ENCODE peak calls at places on chromosomes 16 and 17, in six cellular contexts. A is naive thymus-derived CD4-positive, alpha-beta T cell; Q is EL; G is activated CD4-positive, alpha-beta T cell treated with anti-CD3 and anti-CD28 coated beads, Interleukin-2, amount 50 U/mL, for 48 hours; R is CD4-positive, alpha-beta memory T cell; T is astrocyte of the cerebellum. P is an unnamed sample.

GRCh38 chr16:53053967-53054669 is 673 bp upstream of the CHD9 start:
- DNase-seq in Q (no peak), T (no peak), A (no peak), G (no peak), R (no peak), P (no peak)

GRCh38 chr17:17051791-17052461 is 9.7 kb downstream of the MPRIP start:
- DNase-seq in R (no peak), A (no peak), Q (peak; percentile 64), T (no peak), G (no peak), P (no peak)

GRCh38 chr16:52572656-52573055 is 25.7 kb upstream of the TOX3 start:
- DNase-seq in Q (no peak), A (no peak), R (no peak), G (no peak), T (no peak), P (no peak)

GRCh38 chr16:59210955-59211541 is 476.9 kb upstream of the GOT2 start:
- DNase-seq in R (no peak), T (peak; percentile 94), Q (peak; percentile 94), G (no peak), A (no peak), P (no peak)

GRCh38 chr17:81200201-81200600 is 22.6 kb downstream of the CEP131 start:
- DNase-seq in T (no peak), A (no peak), Q (no peak), R (no peak), G (no peak), P (no peak)

GRCh38 chr16:86567701-86568571 is 1.3 kb downstream of the FOXC2 start:
- DNase-seq in G (no peak), A (no peak), T (no peak), Q (peak; percentile 59), R (no peak), P (no peak)

GRCh38 chr16:50462793-50463507 is 85.2 kb upstream of the NKD1 start:
- DNase-seq in A (no peak), R (no peak), G (no peak), Q (no peak), T (no peak), P (no peak)

GRCh38 chr17:65287040-65287439 is 149.9 kb downstream of the RGS9 start:
- DNase-seq in R (no peak), T (peak; percentile 53), A (no peak), G (no peak), Q (peak; percentile 84), P (peak; percentile 37)

GRCh38 chr17:77426676-77427386 is 286.1 kb downstream of the SEC14L1 start:
- DNase-seq in R (no peak), A (no peak), G (no peak), T (no peak), Q (no peak), P (no peak)

GRCh38 chr17:83153681-83154310 is 74.4 kb downstream of the METRNL start:
- DNase-seq in T (no peak), R (no peak), G (no peak), Q (no peak), A (no peak), P (no peak)

GRCh38 chr17:82840431-82840831 is 609 bp upstream of the ZNF750 start:
- DNase-seq in G (no peak), R (no peak), T (no peak), A (no peak), Q (no peak), P (no peak)

GRCh38 chr17:77802811-77803220 is 155.7 kb upstream of the TNRC6C start:
- DNase-seq in A (no peak), T (no peak), Q (no peak), R (no peak), G (no peak), P (no peak)

GRCh38 chr16:2056681-2057407 is 9.1 kb downstream of the TSC2 start:
- DNase-seq in R (no peak), T (no peak), G (no peak), A (no peak), Q (no peak), P (peak; percentile 4)

GRCh38 chr17:63974594-63975192 is 2.0 kb upstream of the SCN4A start:
- DNase-seq in R (no peak), G (no peak), Q (peak; percentile 66), T (no peak), A (no peak), P (peak; percentile 79)

GRCh38 chr17:27368971-27369370 is 75.1 kb downstream of the WSB1 start:
- DNase-seq in Q (no peak), A (no peak), R (no peak), G (no peak), T (no peak), P (no peak)

P was measured in RCC 7860.